ENCODE peak calls at places on chromosomes 7 and 10, in five cellular contexts. R, N, H, K and Y are unnamed samples.
A peak's percentile ranks its signal among the peaks of the same experiment; 100 is the strongest.

GRCh38 chr7:2665359-2665791 is 22.6 kb upstream of the AMZ1 start:
- DNase-seq in R (no peak), N (no peak), H (no peak), K (no peak), Y (no peak)

GRCh38 chr10:10513067-10513466 is 504.6 kb upstream of the CELF2 start:
- DNase-seq in R (no peak), N (no peak), H (no peak), K (no peak), Y (no peak)

GRCh38 chr7:134298902-134299683 is 17.6 kb downstream of the SLC35B4 start:
- DNase-seq in R (no peak), N (no peak), H (no peak), K (peak; percentile 74), Y (no peak)

GRCh38 chr10:80596391-80597257 is 58.9 kb downstream of the SH2D4B start:
- DNase-seq in R (no peak), N (no peak), H (no peak), K (peak; percentile 4), Y (no peak)

GRCh38 chr10:98486421-98486820 is 39.7 kb upstream of the HPS1 start:
- DNase-seq in R (no peak), N (no peak), H (no peak), K (no peak), Y (no peak)

GRCh38 chr10:62244785-62245595 is 23.7 kb downstream of the RTKN2 start:
- DNase-seq in R (peak; percentile 61), N (no peak), H (peak; percentile 19), K (no peak), Y (no peak)

GRCh38 chr7:148400101-148400500 is 190.5 kb upstream of the C7orf33 start:
- DNase-seq in R (no peak), N (no peak), H (no peak), K (no peak), Y (no peak)

GRCh38 chr7:20816389-20816959 is 29.8 kb upstream of the SP8 start:
- DNase-seq in R (no peak), N (no peak), H (no peak), K (no peak), Y (no peak)

GRCh38 chr10:61847087-61847486 is 54.4 kb upstream of the ARID5B start:
- DNase-seq in R (no peak), N (no peak), H (no peak), K (no peak), Y (no peak)

GRCh38 chr7:145909956-145910611 is 206.5 kb upstream of the CNTNAP2 start:
- DNase-seq in R (no peak), N (no peak), H (no peak), K (no peak), Y (peak; percentile 25)

GRCh38 chr7:158973440-158973839 is 117.1 kb downstream of the DYNC2I1 start:
- DNase-seq in R (peak; percentile 21), N (no peak), H (peak; percentile 27), K (no peak), Y (no peak)

GRCh38 chr7:139092090-139092796 is 17.3 kb downstream of the ZC3HAV1 start:
- DNase-seq in R (no peak), N (no peak), H (no peak), K (no peak), Y (no peak)

GRCh38 chr10:97788552-97789442 is 17.0 kb upstream of the SFRP5 start:
- DNase-seq in R (no peak), N (no peak), H (no peak), K (no peak), Y (no peak)

GRCh38 chr10:60238408-60239100 is 151.1 kb downstream of the ANK3 start:
- DNase-seq in R (no peak), N (no peak), H (no peak), K (peak; percentile 30), Y (no peak)

GRCh38 chr7:33195264-33195663 is 65.9 kb downstream of the BBS9 start:
- DNase-seq in R (no peak), N (no peak), H (no peak), K (peak; percentile 18), Y (no peak)

GRCh38 chr10:21364196-21365114 is 161.0 kb downstream of the SKIDA1 start:
- DNase-seq in R (peak; percentile 71), N (peak; percentile 39), H (no peak), K (peak; percentile 11), Y (peak; percentile 59)

GRCh38 chr7:19369806-19370205 is 224.6 kb upstream of the FERD3L start:
- DNase-seq in R (no peak), N (no peak), H (no peak), K (no peak), Y (no peak)

GRCh38 chr7:105794741-105795729 is 81.4 kb downstream of the ATXN7L1 start:
- DNase-seq in R (no peak), N (no peak), H (no peak), K (peak; percentile 63), Y (no peak)

GRCh38 chr7:150403376-150404171 is 24.4 kb downstream of the ZNF775 start:
- DNase-seq in R (no peak), N (no peak), H (no peak), K (no peak), Y (no peak)

GRCh38 chr7:20393021-20394015 is 62.6 kb downstream of the ITGB8 start:
- DNase-seq in R (no peak), N (no peak), H (no peak), K (no peak), Y (no peak)

GRCh38 chr10:103856497-103857175 is 1.3 kb upstream of the SH3PXD2A start:
- DNase-seq in R (no peak), N (no peak), H (no peak), K (no peak), Y (no peak)

GRCh38 chr10:47090903-47091302 is 179.7 kb downstream of the PTPN20 start:
- DNase-seq in R (no peak), N (no peak), H (no peak), K (no peak), Y (no peak)

GRCh38 chr7:14761506-14762296 is 140.8 kb downstream of the DGKB start:
- DNase-seq in R (peak; percentile 19), N (no peak), H (no peak), K (peak; percentile 66), Y (no peak)

GRCh38 chr7:146096994-146097393 is 19.6 kb upstream of the CNTNAP2 start:
- DNase-seq in R (no peak), N (no peak), H (no peak), K (no peak), Y (no peak)

GRCh38 chr7:132140341-132140740 is 435.9 kb downstream of the PLXNA4 start:
- DNase-seq in R (no peak), N (no peak), H (no peak), K (no peak), Y (no peak)

GRCh38 chr10:131907679-131908078 is 6.9 kb downstream of the PPP2R2D start:
- DNase-seq in R (no peak), N (no peak), H (no peak), K (no peak), Y (no peak)